ENCODE peak calls at places on chromosomes 4 and X, in seven cellular contexts. V is psoas muscle; N is CD8-positive, alpha-beta memory T cell; W is left ventricle myocardium inferior; O is GM12878; M is tibial nerve; X is CD4-positive, alpha-beta T cell. Z is an unnamed sample.

GRCh38 chrX:110440016-110440805 is 81.6 kb downstream of the RTL9 start:
- DNase-seq in X (no peak), W (no peak), N (no peak), M (no peak), O (no peak), V (no peak), Z (no peak)

GRCh38 chrX:129193357-129193756 is 329.9 kb downstream of the SMARCA1 start:
- DNase-seq in X (no peak), O (no peak), M (peak; percentile 15), V (no peak), W (peak; percentile 30), N (no peak), Z (no peak)

GRCh38 chr4:24930136-24930535 is 17.3 kb upstream of the CCDC149 start:
- DNase-seq in W (no peak), V (no peak), O (no peak), M (no peak), X (no peak), N (no peak), Z (no peak)

GRCh38 chr4:128737098-128737513 is 72.4 kb upstream of the JADE1 start:
- DNase-seq in W (peak; percentile 25), V (no peak), N (no peak), O (no peak), M (no peak), X (no peak), Z (no peak)

GRCh38 chr4:94452476-94453300 is 946 bp downstream of the PDLIM5 start:
- DNase-seq in O (no peak), W (peak; percentile 88), M (peak; percentile 76), N (peak; percentile 3), V (peak; percentile 83), X (no peak), Z (peak; percentile 79)

GRCh38 chr4:85423414-85423813 is 51.5 kb upstream of the ARHGAP24 start:
- DNase-seq in N (no peak), V (no peak), W (no peak), M (no peak), O (no peak), X (no peak), Z (no peak)

GRCh38 chr4:15031197-15031596 is 28.9 kb downstream of the CPEB2 start:
- DNase-seq in M (no peak), O (no peak), N (no peak), W (no peak), V (no peak), X (no peak), Z (no peak)

GRCh38 chr4:184097240-184097619 is 120.4 kb downstream of the ENPP6 start:
- DNase-seq in V (peak; percentile 62), M (peak; percentile 40), X (peak; percentile 1), O (no peak), N (no peak), W (peak; percentile 43), Z (no peak)

GRCh38 chr4:56857601-56858301 is 36.2 kb upstream of the SPINK2 start:
- DNase-seq in W (no peak), M (no peak), O (no peak), V (no peak), X (no peak), N (no peak), Z (no peak)

GRCh38 chrX:138847930-138848329 is 136.4 kb upstream of the FGF13 start:
- DNase-seq in V (no peak), X (no peak), W (no peak), M (no peak), N (no peak), O (no peak), Z (peak; percentile 5)

GRCh38 chr4:78166582-78166981 is 109.5 kb downstream of the FRAS1 start:
- DNase-seq in V (no peak), W (no peak), X (no peak), O (no peak), N (no peak), M (no peak), Z (no peak)

GRCh38 chr4:78167510-78167909 is 110.4 kb downstream of the FRAS1 start:
- DNase-seq in O (no peak), W (no peak), X (no peak), M (no peak), N (no peak), V (no peak), Z (no peak)

GRCh38 chr4:78168029-78168428 is 110.9 kb downstream of the FRAS1 start:
- DNase-seq in X (no peak), M (no peak), N (no peak), V (no peak), W (no peak), O (no peak), Z (no peak)

GRCh38 chr4:78171482-78171881 is 114.4 kb downstream of the FRAS1 start:
- DNase-seq in M (no peak), O (no peak), W (no peak), X (no peak), N (no peak), V (no peak), Z (no peak)

DNA sequence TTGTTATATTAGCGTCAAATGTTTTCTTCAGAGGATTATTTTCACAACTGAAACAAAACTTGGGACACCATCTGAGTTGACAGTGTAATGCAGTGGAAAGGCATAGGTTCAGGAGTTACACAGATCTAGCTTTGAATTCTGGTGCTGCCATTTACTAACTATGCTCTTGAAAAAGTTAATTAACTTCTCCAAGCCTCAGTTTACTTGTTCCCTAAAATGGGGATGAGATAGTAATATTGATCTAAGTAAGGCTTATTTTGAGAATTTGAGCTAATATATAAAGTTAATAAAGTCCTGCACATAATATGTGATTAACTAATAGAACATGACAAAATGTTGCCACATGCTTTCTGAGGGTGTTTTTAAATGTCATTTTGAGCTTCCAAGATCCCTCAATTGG is 112.6 kb downstream of the FRAS1 start:
- DNase-seq in X (no peak), N (no peak), M (no peak), O (no peak), W (no peak), V (no peak), Z (no peak)
- H3K9me3 ChIP-seq in X (no peaks in the 10 kb centered on the region), N (no peaks in the 10 kb centered on the region), M (no peaks in the 10 kb centered on the region), O (no peaks in the 10 kb centered on the region), W (no peaks in the 10 kb centered on the region), V (no peaks in the 10 kb centered on the region), Z (no peaks in the 10 kb centered on the region)

DNA sequence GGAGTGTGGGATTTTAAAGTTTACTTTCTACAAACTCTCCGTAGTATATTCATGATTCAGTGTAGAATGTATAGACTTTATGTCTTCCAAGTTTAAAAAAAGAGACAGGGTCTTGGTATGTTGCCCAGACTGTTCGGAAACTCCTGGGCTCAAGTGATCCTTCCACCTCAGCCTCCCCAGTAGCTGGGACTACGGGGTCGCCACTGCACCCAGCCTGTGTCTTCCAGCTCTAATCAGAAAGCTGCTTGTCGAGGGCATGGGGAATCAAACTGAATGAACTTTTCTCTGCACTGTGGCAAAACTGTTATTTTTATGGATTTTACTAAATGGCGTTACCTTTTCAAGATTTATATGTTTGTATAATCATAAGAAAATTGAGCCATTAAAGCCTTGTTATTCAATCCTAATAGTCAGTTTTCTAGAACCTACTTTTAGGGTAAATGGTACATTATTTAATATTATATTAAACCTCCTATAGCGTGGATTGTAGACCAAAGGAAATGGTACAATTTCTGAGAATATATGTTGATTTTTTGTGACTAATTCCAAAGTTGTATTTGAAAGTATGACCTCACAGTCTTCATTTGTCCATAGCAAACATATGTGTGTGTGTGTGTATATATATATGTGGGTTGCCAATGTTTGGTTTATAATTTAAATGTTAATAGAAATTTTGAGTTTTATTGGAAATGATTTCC is 1.1 kb downstream of the BLOC1S4 start:
- DNase-seq in N (no peak), M (no peak), V (no peak), W (no peak), X (no peak), O (no peak), Z (no peak)
- H3K27ac ChIP-seq in N (peak overlapping the region; percentile 80), M (peak overlapping the region; percentile 96), V (peak overlapping the region; percentile 99), W (peak overlapping the region; percentile 98), X (peak overlapping the region; percentile 85), O (peak overlapping the region; percentile 81), Z (no peak overlapping the region)

GRCh38 chr4:71201817-71202576 is 136.8 kb upstream of the SLC4A4 start:
- DNase-seq in V (no peak), W (no peak), M (no peak), N (no peak), O (no peak), X (no peak), Z (no peak)
- H3K27me3 ChIP-seq in V (no peaks in the 10 kb centered on the region), W (no peaks in the 10 kb centered on the region), M (no peaks in the 10 kb centered on the region), N (no peaks in the 10 kb centered on the region), O (no peaks in the 10 kb centered on the region), X (no peaks in the 10 kb centered on the region), Z (no peaks in the 10 kb centered on the region)

GRCh38 chr4:8790749-8791148 is 80.9 kb downstream of the HMX1 start:
- DNase-seq in X (no peak), O (no peak), V (no peak), N (no peak), M (no peak), W (no peak), Z (no peak)

GRCh38 chr4:8791609-8792008 is 80.0 kb downstream of the HMX1 start:
- DNase-seq in O (no peak), W (no peak), X (no peak), N (no peak), V (no peak), M (no peak), Z (no peak)

GRCh38 chr4:8786166-8786565 is 85.5 kb downstream of the HMX1 start:
- DNase-seq in X (no peak), O (no peak), W (no peak), V (no peak), M (no peak), N (no peak), Z (no peak)

GRCh38 chr4:8785656-8786142 is 85.9 kb downstream of the HMX1 start:
- DNase-seq in N (no peak), O (no peak), M (no peak), X (no peak), V (no peak), W (no peak), Z (no peak)

GRCh38 chr4:8788174-8788573 is 83.5 kb downstream of the HMX1 start:
- DNase-seq in O (no peak), X (no peak), V (no peak), M (no peak), N (no peak), W (no peak), Z (no peak)
- H3K9me3 ChIP-seq in O (no peaks in the 10 kb centered on the region), X (no peaks in the 10 kb centered on the region), V (no peaks in the 10 kb centered on the region), M (no peaks in the 10 kb centered on the region), N (no peaks in the 10 kb centered on the region), W (no peaks in the 10 kb centered on the region), Z (no peaks in the 10 kb centered on the region)

GRCh38 chr4:147825451-147826287 is 93.8 kb downstream of the ARHGAP10 start:
- DNase-seq in O (no peak), N (no peak), V (peak; percentile 43), X (no peak), M (no peak), W (peak; percentile 68), Z (no peak)
- H3K27ac ChIP-seq in O (no peak overlapping the region), N (no peak overlapping the region), V (peak overlapping the region; percentile 84), X (no peak overlapping the region), M (peak overlapping the region; percentile 1), W (peak overlapping the region; percentile 92), Z (no peak overlapping the region)